ENCODE peak calls at places on chromosomes 11 and 22, in ten cellular contexts. X, I, Y, R, Q, S, J, M, E and K are unnamed samples. For H3K4me1, the result is how much of the 10 kb centered on the place peaks cover.

GRCh38 chr22:20014526-20015186 is 2.0 kb downstream of the ARVCF start:
- DNase-seq in X (no peak), I (no peak), Y (no peak), R (no peak), Q (no peak), S (no peak), J (no peak), M (peak), E (no peak), K (no peak)

GRCh38 chr11:65471410-65471762 is 27.5 kb upstream of the MALAT1 start:
- DNase-seq in X (no peak), I (peak), Y (no peak), R (peak), Q (no peak), S (peak), J (peak), M (peak), E (no peak), K (peak)

GRCh38 chr11:86800076-86800955 is at the start of gene PRSS23:
- DNase-seq in X (no peak), I (peak), Y (no peak), R (peak), Q (no peak), S (peak), J (peak), M (peak), E (no peak), K (peak)

GRCh38 chr22:46010177-46010867 is 33.4 kb upstream of the WNT7B start:
- DNase-seq in X (no peak), I (no peak), Y (no peak), R (no peak), Q (no peak), S (peak), J (peak), M (peak), E (no peak), K (no peak)

GRCh38 chr22:37571258-37571991 is 8.5 kb downstream of the LGALS2 start:
- DNase-seq in X (no peak), I (no peak), Y (no peak), R (no peak), Q (no peak), S (no peak), J (no peak), M (no peak), E (no peak), K (no peak)

GRCh38 chr11:78796956-78797355 is 222.3 kb upstream of the NARS2 start:
- DNase-seq in X (no peak), I (no peak), Y (no peak), R (no peak), Q (no peak), S (peak), J (no peak), M (no peak), E (no peak), K (no peak)

GRCh38 chr11:92204731-92205130 is 19.9 kb upstream of the FAT3 start:
- DNase-seq in X (no peak), I (no peak), Y (no peak), R (no peak), Q (no peak), S (no peak), J (no peak), M (no peak), E (no peak), K (no peak)

GRCh38 chr22:43004362-43005035 is 10.4 kb downstream of the PACSIN2 start:
- DNase-seq in X (no peak), I (peak), Y (no peak), R (no peak), Q (no peak), S (peak), J (no peak), M (no peak), E (no peak), K (no peak)

GRCh38 chr11:44904261-44905080 is 46.2 kb downstream of the TP53I11 start:
- DNase-seq in X (no peak), I (peak), Y (no peak), R (no peak), Q (no peak), S (no peak), J (no peak), M (no peak), E (no peak), K (no peak)

GRCh38 chr11:46719048-46719542 is at the start of gene F2:
- DNase-seq in X (no peak), I (no peak), Y (no peak), R (no peak), Q (no peak), S (no peak), J (no peak), M (no peak), E (no peak), K (no peak)

GRCh38 chr11:65419773-65420481 is 2.7 kb upstream of the NEAT1 start:
- DNase-seq in X (peak), I (peak), Y (peak), R (peak), Q (no peak), S (peak), J (peak), M (peak), E (peak), K (peak)

GRCh38 chr11:29159552-29160465 is 857.0 kb downstream of the KCNA4 start:
- DNase-seq in X (no peak), I (peak), Y (no peak), R (peak), Q (peak), S (peak), J (no peak), M (no peak), E (no peak), K (peak)

DNA sequence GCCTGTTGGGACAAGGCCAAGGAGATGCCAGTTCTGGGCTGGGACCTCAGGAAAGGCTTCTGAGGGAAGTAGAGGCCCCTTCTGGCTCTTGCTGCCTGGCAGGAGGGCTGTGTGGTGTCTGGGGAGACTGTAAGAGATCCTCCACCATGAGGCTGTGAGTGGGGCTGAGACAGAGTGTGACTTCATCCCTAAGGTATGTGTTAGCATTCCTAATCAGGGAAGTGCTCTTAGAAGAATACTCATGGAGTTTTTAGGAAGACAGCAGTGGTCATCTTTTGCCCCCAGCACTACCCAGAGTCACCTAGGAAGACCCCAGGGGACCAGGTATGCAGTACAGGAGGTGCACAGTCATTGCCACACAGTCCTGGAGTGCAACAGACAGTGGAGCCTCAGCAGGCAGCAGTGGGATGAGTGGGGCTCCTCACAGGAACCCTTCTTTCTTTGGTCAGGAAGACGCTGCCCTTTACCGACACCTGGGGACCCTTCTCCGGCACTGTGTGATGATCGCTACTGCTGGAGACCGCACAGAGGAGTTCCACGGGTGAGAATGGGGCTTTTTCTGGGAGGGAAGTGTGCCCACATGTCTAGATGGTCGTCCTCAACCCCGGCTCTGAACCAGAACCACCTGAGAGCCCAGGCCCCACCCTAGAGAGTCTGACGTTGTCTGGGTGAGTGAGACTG is 2.8 kb downstream of the RIC8A start:
- DNase-seq in X (no peak), I (peak), Y (no peak), R (no peak), Q (no peak), S (peak), J (peak), M (no peak), E (no peak), K (peak)
- H3K4me3 ChIP-seq in X (peak), I (peak), Y (no peak), R (peak), Q (no peak), S (peak), J (peak), M (no peak), E (no peak), K (no peak)

DNA sequence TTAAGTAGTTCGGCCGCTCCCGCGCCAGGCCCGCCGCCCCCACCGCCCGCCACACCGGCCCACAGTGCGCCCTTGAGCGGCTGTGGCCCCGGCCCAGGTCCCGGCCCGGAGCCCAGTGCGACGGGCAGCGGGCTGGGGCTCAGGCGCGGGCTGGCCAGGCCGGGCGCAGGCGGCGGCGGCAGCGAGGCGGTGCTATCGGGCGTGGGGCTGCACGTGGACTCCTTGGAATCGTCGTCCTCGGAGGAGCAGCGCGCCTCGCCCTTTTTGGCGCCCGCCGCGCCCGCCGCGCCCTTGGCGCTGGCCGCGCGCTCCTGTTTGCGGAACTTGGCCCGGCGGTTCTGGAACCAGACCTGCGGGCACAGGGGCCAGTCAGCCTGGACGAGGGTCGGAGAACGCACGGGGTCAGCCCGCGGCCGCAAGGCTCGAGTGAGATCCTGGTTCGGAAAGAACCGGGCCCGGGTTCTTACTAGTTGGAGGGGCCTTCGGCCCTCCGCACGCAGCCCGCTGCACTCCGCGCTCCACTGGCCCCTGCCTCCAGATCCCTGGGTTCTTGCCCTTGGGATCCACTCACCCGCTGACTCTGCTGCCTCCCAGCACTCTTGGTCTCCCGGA is 4.0 kb downstream of the PHOX2A start:
- DNase-seq in X (no peak), I (no peak), Y (no peak), R (peak), Q (no peak), S (peak), J (peak), M (peak), E (no peak), K (peak)
- H3K4me1 ChIP-seq in X (under half), I (under half), Y (under half), R (under half), Q (under half), S (under half), J (under half), M (under half), E (under half), K (under half)

GRCh38 chr11:6745018-6745417 is 26.8 kb downstream of the OR2AG2 start:
- DNase-seq in X (no peak), I (no peak), Y (no peak), R (no peak), Q (no peak), S (no peak), J (no peak), M (no peak), E (no peak), K (no peak)
- H3K4me3 ChIP-seq in X (peak), I (no peak), Y (peak), R (no peak), Q (no peak), S (no peak), J (peak), M (no peak), E (no peak), K (no peak)

GRCh38 chr22:47919893-47920292 is 1157.4 kb downstream of the TBC1D22A start:
- DNase-seq in X (no peak), I (no peak), Y (no peak), R (no peak), Q (no peak), S (no peak), J (no peak), M (no peak), E (no peak), K (no peak)
- H3K4me1 ChIP-seq in X (under half), I (under half), Y (under half), R (under half), Q (under half), S (under half), J (under half), M (under half), E (under half), K (under half)

GRCh38 chr11:1573077-1573846 is 1.2 kb upstream of the DUSP8 start:
- DNase-seq in X (peak), I (no peak), Y (peak), R (peak), Q (no peak), S (no peak), J (peak), M (no peak), E (no peak), K (no peak)
- H3K4me3 ChIP-seq in X (peak), I (peak), Y (peak), R (peak), Q (peak), S (no peak), J (peak), M (peak), E (peak), K (peak)

DNA sequence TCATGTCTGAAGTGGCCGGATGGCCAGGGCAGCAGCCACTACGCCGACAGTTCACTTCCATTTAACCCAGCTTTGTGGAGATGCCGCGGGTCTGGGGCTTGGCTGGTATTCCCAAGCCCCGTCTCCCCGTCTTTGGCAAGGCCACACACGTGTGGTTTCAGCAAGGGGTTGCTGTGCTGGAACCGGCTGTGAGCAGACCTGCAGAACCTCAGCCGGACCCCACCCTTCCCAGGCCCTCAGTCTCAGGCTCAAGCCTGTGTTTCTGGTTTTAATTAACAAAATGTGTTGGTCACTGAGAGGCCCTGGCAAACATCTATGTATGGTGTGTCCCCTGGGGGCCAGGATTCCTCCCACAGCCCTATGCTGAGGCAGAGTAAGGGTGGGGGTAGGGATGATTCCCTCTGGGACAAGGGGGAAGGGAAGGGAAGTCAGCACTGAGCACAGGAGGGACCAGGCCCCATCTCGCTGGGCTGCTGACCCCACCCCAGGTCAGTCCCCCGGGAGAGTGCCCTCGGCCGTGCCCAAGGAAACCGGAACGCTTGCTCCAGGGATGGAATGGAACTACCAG is 9.3 kb downstream of the OSBPL5 start:
- DNase-seq in X (no peak), I (no peak), Y (no peak), R (no peak), Q (no peak), S (peak), J (peak), M (peak), E (no peak), K (no peak)
- H3K4me1 ChIP-seq in X (under half), I (under half), Y (under half), R (under half), Q (under half), S (half or more), J (half or more), M (half or more), E (half or more), K (under half)